ENCODE peak calls at places on chromosomes 2 and 18, in four cellular contexts. H is HepG2, U is GM12878, R is K562. Q is an unnamed sample.

GRCh38 chr18:71293322-71293721 is 1004.5 kb downstream of the SOCS6 start:
- DNase-seq in R (no peak), H (no peak), U (no peak), Q (no peak)

GRCh38 chr2:95346738-95347671 is 49.9 kb downstream of the KCNIP3 start:
- DNase-seq in H (no peak), U (no peak), R (peak; percentile 73), Q (no peak)

GRCh38 chr2:181574321-181574720 is 82.6 kb downstream of the CERKL start:
- DNase-seq in U (no peak), R (no peak), H (no peak), Q (no peak)

GRCh38 chr2:42385225-42385624 is 24.2 kb upstream of the COX7A2L start:
- DNase-seq in R (no peak), U (no peak), H (peak; percentile 58), Q (peak; percentile 5)

GRCh38 chr2:126913881-126914495 is 15.3 kb downstream of the TEX51 start:
- DNase-seq in U (no peak), H (no peak), R (no peak), Q (no peak)

GRCh38 chr2:112644155-112644932 is 1.4 kb upstream of the SLC20A1 start:
- DNase-seq in R (no peak), H (peak; percentile 92), U (no peak), Q (no peak)

GRCh38 chr2:20097889-20098714 is 46.7 kb upstream of the LAPTM4A start:
- DNase-seq in U (peak; percentile 49), R (peak; percentile 90), H (peak; percentile 82), Q (peak; percentile 85)

GRCh38 chr18:47209166-47209565 is 33.0 kb upstream of the IER3IP1 start:
- DNase-seq in U (no peak), H (no peak), R (no peak), Q (no peak)

GRCh38 chr18:69326094-69326493 is 74.6 kb upstream of the DOK6 start:
- DNase-seq in H (no peak), R (no peak), U (no peak), Q (no peak)

GRCh38 chr2:210577263-210578071 is 21.1 kb downstream of the CPS1 start:
- DNase-seq in U (peak; percentile 1), H (peak; percentile 56), R (peak; percentile 19), Q (peak; percentile 59)

GRCh38 chr2:42138163-42139016 is 30.8 kb upstream of the EML4 start:
- DNase-seq in R (no peak), U (no peak), H (no peak), Q (peak; percentile 98)

GRCh38 chr2:102839668-102840388 is 78.0 kb downstream of the TMEM182 start:
- DNase-seq in H (peak; percentile 35), R (peak; percentile 44), U (peak; percentile 3), Q (peak; percentile 17)

GRCh38 chr2:28613616-28614501 is 118.0 kb downstream of the PLB1 start:
- DNase-seq in R (no peak), U (no peak), H (peak; percentile 42), Q (peak; percentile 92)

GRCh38 chr2:138356178-138356577 is 145.4 kb upstream of the SPOPL start:
- DNase-seq in R (no peak), H (peak; percentile 70), U (no peak), Q (peak; percentile 29)

GRCh38 chr2:101967826-101968498 is 23.8 kb upstream of the IL1R2 start:
- DNase-seq in U (no peak), H (no peak), R (no peak), Q (no peak)

GRCh38 chr2:88627856-88628568 is 748 bp upstream of the EIF2AK3 start:
- DNase-seq in U (no peak), H (no peak), R (peak; percentile 70), Q (peak; percentile 97)

GRCh38 chr2:144162652-144163051 is 357.3 kb downstream of the ZEB2 start:
- DNase-seq in U (peak; percentile 12), R (no peak), H (peak; percentile 35), Q (no peak)

GRCh38 chr2:11663427-11663826 is 6.6 kb downstream of the NTSR2 start:
- DNase-seq in U (no peak), R (no peak), H (no peak), Q (peak; percentile 59)

GRCh38 chr2:180722551-180723239 is 257.7 kb upstream of the UBE2E3 start:
- DNase-seq in U (no peak), H (no peak), R (no peak), Q (peak; percentile 82)

GRCh38 chr2:156399224-156399949 is 36.8 kb upstream of the GPD2 start:
- DNase-seq in H (no peak), R (no peak), U (no peak), Q (peak; percentile 62)
- TF ChIP-seq MXI1 in H (no peak), R (no peak), U (no peak), Q (no peak)

GRCh38 chr18:9721893-9722515 is 13.9 kb downstream of the RAB31 start:
- DNase-seq in H (no peak), R (no peak), U (no peak), Q (no peak)

GRCh38 chr18:9720327-9720726 is 12.2 kb downstream of the RAB31 start:
- DNase-seq in R (peak; percentile 51), U (no peak), H (no peak), Q (no peak)

GRCh38 chr18:9716780-9717563 is 8.9 kb downstream of the RAB31 start:
- DNase-seq in R (no peak), U (peak; percentile 35), H (no peak), Q (no peak)

GRCh38 chr18:9716375-9716774 is 8.3 kb downstream of the RAB31 start:
- DNase-seq in R (no peak), U (no peak), H (no peak), Q (no peak)

DNA sequence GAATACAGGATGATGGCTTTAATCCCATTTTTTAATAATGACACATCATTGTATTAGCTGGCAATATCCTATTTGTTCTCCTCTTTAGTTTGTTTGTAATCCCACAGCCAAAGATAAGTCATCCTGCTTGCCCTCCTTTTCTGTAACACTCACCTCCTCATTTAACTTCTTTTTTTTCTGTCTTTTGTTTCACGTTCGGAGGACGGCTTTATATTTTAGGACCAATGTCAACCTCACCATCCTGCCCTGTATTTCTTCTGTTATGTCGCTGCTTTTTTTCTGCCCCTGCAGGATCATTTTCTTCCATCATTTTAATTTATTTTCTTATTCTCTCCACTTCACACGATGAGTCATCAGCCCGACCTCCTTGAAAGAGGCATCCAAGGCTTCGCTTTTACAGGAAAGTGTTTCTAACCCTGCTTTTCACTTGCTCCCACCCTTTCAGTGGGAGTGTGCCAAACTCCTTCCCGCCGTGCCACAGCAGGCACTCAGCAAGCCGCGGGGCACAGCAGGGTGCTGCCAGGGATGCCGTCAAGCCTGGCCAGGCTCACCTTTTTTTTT is 11.4 kb downstream of the RAB31 start:
- DNase-seq in U (no peak), R (no peak), H (no peak), Q (peak; percentile 85)
- TF ChIP-seq BHLHE40 in U (no peak), R (no peak), H (no peak), Q (peak; percentile 57)

DNA sequence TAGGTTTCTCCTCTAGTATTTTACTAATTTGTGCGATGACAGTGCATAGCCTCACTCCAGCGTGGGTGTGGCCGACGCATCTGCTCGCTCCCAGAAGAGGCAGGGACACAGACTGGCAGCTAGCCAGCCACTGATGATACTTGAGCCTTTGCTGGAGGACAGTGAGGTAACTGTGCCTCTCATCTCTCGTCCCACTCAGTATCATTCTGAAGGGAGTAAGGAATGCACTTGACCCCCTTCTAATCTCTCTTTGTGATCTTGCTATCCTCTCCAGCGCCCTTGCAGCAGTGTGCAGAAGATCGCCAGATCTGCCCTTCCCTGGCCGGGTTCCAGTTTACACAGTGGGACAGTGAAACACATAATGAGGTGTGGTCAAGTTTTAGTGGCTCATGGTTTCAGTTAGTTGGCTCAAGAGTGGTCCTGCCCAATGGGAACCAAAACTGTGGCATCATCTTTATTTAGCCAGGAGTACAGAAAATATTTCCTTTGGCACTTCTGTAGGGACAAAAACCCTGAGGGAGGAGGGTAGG is 17.5 kb downstream of the NCAPH start:
- DNase-seq in H (no peak), R (peak; percentile 76), U (no peak), Q (no peak)
- H3K4me3 ChIP-seq in H (no peak overlapping the region), R (no peak overlapping the region), U (no peak overlapping the region), Q (no peak overlapping the region)

GRCh38 chr2:233428008-233428407 is 73.7 kb downstream of the DGKD start:
- DNase-seq in U (no peak), R (no peak), H (no peak), Q (no peak)
- TF ChIP-seq MXI1 in U (no peak), R (no peak), H (no peak), Q (no peak)

GRCh38 chr2:71863338-71863737 is 284.3 kb downstream of the CYP26B1 start:
- DNase-seq in H (no peak), U (no peak), R (no peak), Q (no peak)

GRCh38 chr2:71862921-71863320 is 284.7 kb downstream of the CYP26B1 start:
- DNase-seq in U (no peak), H (no peak), R (no peak), Q (no peak)

GRCh38 chr2:71865391-71865965 is 282.2 kb downstream of the CYP26B1 start:
- DNase-seq in R (no peak), H (no peak), U (no peak), Q (no peak)

GRCh38 chr2:71861186-71862160 is 286.2 kb downstream of the CYP26B1 start:
- DNase-seq in H (no peak), U (no peak), R (no peak), Q (no peak)

GRCh38 chr2:71864085-71864484 is 283.6 kb downstream of the CYP26B1 start:
- DNase-seq in R (no peak), H (no peak), U (no peak), Q (no peak)
- TF ChIP-seq BHLHE40 in R (no peak), H (no peak), U (no peak), Q (no peak)

Q was measured in IMR-90.